ENCODE peak calls at places on chromosomes 12 and 14, in six cellular contexts. Z is fibroblast of the aortic adventitia; X is NCI-H1092; G is activated CD4-positive, alpha-beta T cell treated with anti-CD3 and anti-CD28 coated beads, Interleukin-2, amount 50 U/mL, for 24 hours; S is NCI-H2081; B is GM12891. O is an unnamed sample.

GRCh38 chr14:31419179-31420012 is 954 bp downstream of the HEATR5A start:
- DNase-seq in Z (peak), S (no peak), B (peak), G (no peak), X (no peak), O (peak)

GRCh38 chr12:108589028-108589839 is 8.7 kb downstream of the TMEM119 start:
- DNase-seq in B (no peak), Z (peak), S (peak), X (no peak), G (no peak), O (peak)

GRCh38 chr12:91993287-91994028 is 152.2 kb downstream of the BTG1 start:
- DNase-seq in B (no peak), G (no peak), Z (peak), X (no peak), S (no peak), O (no peak)

GRCh38 chr12:23753627-23754358 is 195.7 kb downstream of the SOX5 start:
- DNase-seq in G (no peak), Z (no peak), S (no peak), B (no peak), X (no peak), O (no peak)

GRCh38 chr12:88298761-88299242 is 156.7 kb downstream of the TMTC3 start:
- DNase-seq in Z (peak), X (no peak), B (no peak), G (no peak), S (no peak), O (peak)

GRCh38 chr12:110004598-110004997 is 5.4 kb downstream of the ANKRD13A start:
- DNase-seq in S (no peak), G (no peak), B (no peak), Z (no peak), X (no peak), O (no peak)

GRCh38 chr14:24310666-24311604 is at the start of gene LTB4R:
- DNase-seq in X (no peak), S (no peak), Z (peak), G (peak), B (peak), O (peak)

GRCh38 chr14:76473381-76474263 is 97.7 kb downstream of the ESRRB start:
- DNase-seq in Z (peak), X (no peak), S (no peak), B (no peak), G (no peak), O (no peak)

GRCh38 chr14:71358209-71358931 is 451.1 kb downstream of the PCNX1 start:
- DNase-seq in S (no peak), X (no peak), G (no peak), B (no peak), Z (no peak), O (no peak)

GRCh38 chr12:93302331-93303229 is 75.1 kb upstream of the NUDT4 start:
- DNase-seq in X (no peak), B (no peak), G (no peak), Z (peak), S (no peak), O (peak)

GRCh38 chr12:115404761-115405470 is 720.9 kb upstream of the TBX3 start:
- DNase-seq in S (no peak), G (no peak), B (no peak), Z (peak), X (no peak), O (peak)

GRCh38 chr12:69903548-69903947 is 78.5 kb downstream of the MYRFL start:
- DNase-seq in G (no peak), S (no peak), Z (no peak), B (no peak), X (no peak), O (no peak)

GRCh38 chr12:21983102-21983501 is 41.9 kb upstream of the ABCC9 start:
- DNase-seq in G (no peak), S (no peak), B (no peak), X (no peak), Z (peak), O (no peak)

GRCh38 chr12:119869720-119870119 is 7.4 kb downstream of the CIT start:
- DNase-seq in Z (peak), G (no peak), S (no peak), B (no peak), X (no peak), O (peak)

GRCh38 chr12:71877335-71878121 is 38.0 kb downstream of the TBC1D15 start:
- DNase-seq in B (no peak), X (no peak), S (no peak), G (no peak), Z (no peak), O (no peak)

GRCh38 chr12:19129486-19130223 is at the start of gene PLEKHA5:
- DNase-seq in S (peak), G (no peak), B (peak), X (peak), Z (peak), O (peak)

GRCh38 chr12:122979908-122980191 is 631 bp upstream of the ARL6IP4 start:
- DNase-seq in B (no peak), X (no peak), Z (no peak), S (no peak), G (no peak), O (no peak)

GRCh38 chr12:100266802-100267602 is at the start of the genes DEPDC4 and SCYL2:
- DNase-seq in S (peak), Z (peak), B (peak), G (peak), X (peak), O (peak)

GRCh38 chr14:74645244-74645643 is 33.2 kb upstream of the LTBP2 start:
- DNase-seq in B (no peak), S (no peak), X (no peak), G (no peak), Z (peak), O (no peak)

GRCh38 chr12:54126696-54127537 is 61.9 kb downstream of the SMUG1 start:
- DNase-seq in X (no peak), G (no peak), S (no peak), Z (peak), B (no peak), O (no peak)

GRCh38 chr12:131121705-131122405 is 168.1 kb downstream of the ADGRD1 start:
- DNase-seq in B (no peak), Z (no peak), S (no peak), G (no peak), X (no peak), O (no peak)

GRCh38 chr14:68791078-68791983 is 1.5 kb downstream of the ZFP36L1 start:
- DNase-seq in B (no peak), X (no peak), G (no peak), S (no peak), Z (peak), O (peak)

GRCh38 chr12:31020385-31021166 is 53.1 kb upstream of the DDX11 start:
- DNase-seq in Z (no peak), G (no peak), S (no peak), B (no peak), X (no peak), O (no peak)

GRCh38 chr12:48013287-48013686 is 9.0 kb upstream of the COL2A1 start:
- DNase-seq in S (no peak), B (no peak), X (no peak), Z (no peak), G (no peak), O (no peak)

GRCh38 chr12:114335607-114336006 is 70.3 kb downstream of the TBX5 start:
- DNase-seq in B (no peak), G (no peak), X (no peak), S (no peak), Z (no peak), O (no peak)

GRCh38 chr14:40985584-40985983 is 621.1 kb upstream of the LRFN5 start:
- DNase-seq in Z (no peak), S (no peak), B (no peak), X (no peak), G (no peak), O (no peak)

GRCh38 chr12:78835493-78835892 is 29.1 kb upstream of the SYT1 start:
- DNase-seq in S (no peak), Z (no peak), B (no peak), G (no peak), X (no peak), O (no peak)

GRCh38 chr12:119695034-119695433 is 27.1 kb downstream of the PRKAB1 start:
- DNase-seq in X (no peak), Z (no peak), S (no peak), G (no peak), B (no peak), O (peak)

GRCh38 chr12:69698769-69699540 is at the start of gene BEST3:
- DNase-seq in S (peak), G (no peak), X (peak), B (no peak), Z (no peak), O (no peak)